ENCODE peak calls at places on chromosome 6, in four cellular contexts. One of them, this sample, is unnamed.

GRCh38 chr6:88855521-88856152 is 107.8 kb downstream of the RNGTT start:
- DNase-seq in cardiac muscle cell: no peak
- DNase-seq in PC-3: peak; percentile 17
- DNase-seq in neural progenitor cell: no peak
- DNase-seq in this sample: no peak

GRCh38 chr6:158771399-158772158 is 47.6 kb downstream of the EZR start:
- DNase-seq in cardiac muscle cell: no peak
- DNase-seq in PC-3: no peak
- DNase-seq in neural progenitor cell: no peak
- DNase-seq in this sample: no peak

GRCh38 chr6:12421596-12421995 is 131.4 kb downstream of the EDN1 start:
- DNase-seq in cardiac muscle cell: no peak
- DNase-seq in PC-3: no peak
- DNase-seq in neural progenitor cell: no peak
- DNase-seq in this sample: peak; percentile 13

GRCh38 chr6:53611342-53611741 is 54.2 kb downstream of the KLHL31 start:
- DNase-seq in cardiac muscle cell: no peak
- DNase-seq in PC-3: peak; percentile 31
- DNase-seq in neural progenitor cell: no peak
- DNase-seq in this sample: peak; percentile 71

GRCh38 chr6:81241126-81241525 is 511.4 kb downstream of the TENT5A start:
- DNase-seq in cardiac muscle cell: no peak
- DNase-seq in PC-3: no peak
- DNase-seq in neural progenitor cell: no peak
- DNase-seq in this sample: no peak

GRCh38 chr6:162631546-162631945 is 96.0 kb downstream of the PRKN start:
- DNase-seq in cardiac muscle cell: no peak
- DNase-seq in PC-3: no peak
- DNase-seq in neural progenitor cell: no peak
- DNase-seq in this sample: no peak

GRCh38 chr6:150001295-150001990 is 23.9 kb downstream of the RAET1L start:
- DNase-seq in cardiac muscle cell: no peak
- DNase-seq in PC-3: no peak
- DNase-seq in neural progenitor cell: no peak
- DNase-seq in this sample: no peak

GRCh38 chr6:41451039-41451438 is 95.1 kb upstream of the FOXP4 start:
- DNase-seq in cardiac muscle cell: peak; percentile 55
- DNase-seq in PC-3: no peak
- DNase-seq in neural progenitor cell: peak; percentile 54
- DNase-seq in this sample: no peak

GRCh38 chr6:112298021-112298745 is 43.8 kb upstream of the LAMA4 start:
- DNase-seq in cardiac muscle cell: no peak
- DNase-seq in PC-3: peak; percentile 73
- DNase-seq in neural progenitor cell: no peak
- DNase-seq in this sample: peak; percentile 25

GRCh38 chr6:24154121-24154520 is 28.1 kb downstream of the NRSN1 start:
- DNase-seq in cardiac muscle cell: no peak
- DNase-seq in PC-3: peak; percentile 81
- DNase-seq in neural progenitor cell: no peak
- DNase-seq in this sample: peak; percentile 28

GRCh38 chr6:7108964-7109836 is 1.4 kb downstream of the RREB1 start:
- DNase-seq in cardiac muscle cell: peak; percentile 74
- DNase-seq in PC-3: peak; percentile 71
- DNase-seq in neural progenitor cell: peak; percentile 59
- DNase-seq in this sample: no peak

GRCh38 chr6:138999949-139000725 is 12.1 kb upstream of the REPS1 start:
- DNase-seq in cardiac muscle cell: no peak
- DNase-seq in PC-3: no peak
- DNase-seq in neural progenitor cell: no peak
- DNase-seq in this sample: no peak

GRCh38 chr6:56594699-56595098 is 48.0 kb downstream of the DST start:
- DNase-seq in cardiac muscle cell: no peak
- DNase-seq in PC-3: no peak
- DNase-seq in neural progenitor cell: no peak
- DNase-seq in this sample: no peak

GRCh38 chr6:76861403-76861802 is 601.9 kb downstream of the HTR1B start:
- DNase-seq in cardiac muscle cell: peak; percentile 48
- DNase-seq in PC-3: peak; percentile 27
- DNase-seq in neural progenitor cell: peak; percentile 65
- DNase-seq in this sample: no peak
- TF ChIP-seq CTCF in cardiac muscle cell: peak; percentile 38
- TF ChIP-seq CTCF in PC-3: peak; percentile 29
- TF ChIP-seq CTCF in neural progenitor cell: peak; percentile 57
- TF ChIP-seq CTCF in this sample: peak; percentile 62

GRCh38 chr6:48476257-48476656 is 365.3 kb upstream of the PTCHD4 start:
- DNase-seq in cardiac muscle cell: peak; percentile 47
- DNase-seq in PC-3: peak; percentile 41
- DNase-seq in neural progenitor cell: peak; percentile 52
- DNase-seq in this sample: peak; percentile 69
- TF ChIP-seq CTCF in cardiac muscle cell: peak; percentile 56
- TF ChIP-seq CTCF in PC-3: peak; percentile 50
- TF ChIP-seq CTCF in neural progenitor cell: peak; percentile 63
- TF ChIP-seq CTCF in this sample: peak; percentile 76

GRCh38 chr6:14317616-14318015 is 200.0 kb downstream of the CD83 start:
- DNase-seq in cardiac muscle cell: no peak
- DNase-seq in PC-3: no peak
- DNase-seq in neural progenitor cell: no peak
- DNase-seq in this sample: no peak

GRCh38 chr6:14320342-14320741 is 202.8 kb downstream of the CD83 start:
- DNase-seq in cardiac muscle cell: no peak
- DNase-seq in PC-3: no peak
- DNase-seq in neural progenitor cell: no peak
- DNase-seq in this sample: no peak

GRCh38 chr6:14313220-14313619 is 195.6 kb downstream of the CD83 start:
- DNase-seq in cardiac muscle cell: no peak
- DNase-seq in PC-3: no peak
- DNase-seq in neural progenitor cell: no peak
- DNase-seq in this sample: no peak

GRCh38 chr6:14315353-14315752 is 197.8 kb downstream of the CD83 start:
- DNase-seq in cardiac muscle cell: no peak
- DNase-seq in PC-3: no peak
- DNase-seq in neural progenitor cell: no peak
- DNase-seq in this sample: no peak

DNA sequence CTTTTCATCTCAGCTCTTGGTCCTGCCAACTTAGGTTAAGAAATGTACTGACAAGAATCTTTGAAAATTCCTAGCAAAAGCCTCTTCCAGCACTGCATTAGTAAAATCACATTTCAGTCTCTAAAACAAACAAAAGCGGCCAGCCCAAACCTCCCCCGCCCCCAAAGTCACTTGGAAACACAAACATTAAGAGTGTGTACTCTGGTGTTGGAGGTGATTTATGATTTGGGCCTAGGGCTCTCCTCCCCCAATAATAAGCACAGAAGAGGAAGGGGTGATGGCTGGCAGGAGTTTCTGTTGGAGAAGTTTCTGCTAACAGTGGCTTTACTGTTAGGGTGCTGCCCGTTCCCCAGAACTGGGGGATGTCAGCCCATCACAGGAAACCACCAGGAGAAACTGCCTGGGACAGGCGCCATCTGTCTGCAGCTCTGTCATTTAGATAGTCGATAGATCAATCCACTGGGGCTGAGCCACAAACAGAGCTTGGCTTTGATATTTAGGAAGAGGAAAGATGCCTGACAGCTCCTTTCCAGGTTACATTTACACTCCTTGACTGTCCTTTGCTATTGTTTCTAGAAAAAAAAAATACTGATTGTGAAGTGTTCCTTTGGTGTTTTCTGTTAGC is 199.5 kb downstream of the CD83 start:
- DNase-seq in cardiac muscle cell: no peak
- DNase-seq in PC-3: peak; percentile 26
- DNase-seq in neural progenitor cell: peak; percentile 24
- DNase-seq in this sample: no peak
- TF ChIP-seq CTCF in cardiac muscle cell: no peak
- TF ChIP-seq CTCF in PC-3: peak; percentile 55
- TF ChIP-seq CTCF in neural progenitor cell: peak; percentile 40
- TF ChIP-seq CTCF in this sample: peak; percentile 40

DNA sequence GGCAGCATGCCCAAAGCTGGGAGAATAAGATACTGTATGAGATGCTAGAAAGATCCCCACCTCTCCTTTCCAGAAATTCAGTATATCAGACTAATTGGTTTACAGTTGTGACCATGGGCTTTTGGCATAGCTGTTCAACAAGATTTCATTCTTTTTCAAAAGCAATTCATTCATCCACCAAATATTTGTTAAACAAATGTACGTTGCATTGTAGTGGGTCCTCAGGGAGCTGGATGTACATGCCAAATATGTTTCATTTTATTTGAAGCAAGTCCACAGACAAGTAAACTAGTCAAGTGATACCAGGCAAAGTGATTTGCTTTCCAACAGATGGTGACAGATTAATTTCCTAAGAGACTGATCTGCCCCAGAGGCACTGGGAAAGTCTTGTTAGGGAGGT is 85.8 kb upstream of the ESR1 start:
- DNase-seq in cardiac muscle cell: no peak
- DNase-seq in PC-3: no peak
- DNase-seq in neural progenitor cell: no peak
- DNase-seq in this sample: no peak
- TF ChIP-seq CTCF in cardiac muscle cell: no peak
- TF ChIP-seq CTCF in PC-3: no peak
- TF ChIP-seq CTCF in neural progenitor cell: no peak
- TF ChIP-seq CTCF in this sample: no peak

GRCh38 chr6:106667022-106667402 is 37.6 kb downstream of the QRSL1 start:
- DNase-seq in cardiac muscle cell: no peak
- DNase-seq in PC-3: no peak
- DNase-seq in neural progenitor cell: no peak
- DNase-seq in this sample: no peak
- TF ChIP-seq CTCF in cardiac muscle cell: no peak
- TF ChIP-seq CTCF in PC-3: no peak
- TF ChIP-seq CTCF in neural progenitor cell: no peak
- TF ChIP-seq CTCF in this sample: no peak

GRCh38 chr6:63598251-63599036 is 26.2 kb downstream of the LOC128125822 start:
- DNase-seq in cardiac muscle cell: peak; percentile 61
- DNase-seq in PC-3: peak; percentile 65
- DNase-seq in neural progenitor cell: peak; percentile 83
- DNase-seq in this sample: peak; percentile 74
- TF ChIP-seq CTCF in cardiac muscle cell: peak; percentile 93
- TF ChIP-seq CTCF in PC-3: peak; percentile 80
- TF ChIP-seq CTCF in neural progenitor cell: peak; percentile 83
- TF ChIP-seq CTCF in this sample: peak; percentile 87

GRCh38 chr6:21587182-21587924 is 6.2 kb upstream of the SOX4 start:
- DNase-seq in cardiac muscle cell: peak; percentile 77
- DNase-seq in PC-3: peak; percentile 69
- DNase-seq in neural progenitor cell: peak; percentile 85
- DNase-seq in this sample: peak; percentile 66
- TF ChIP-seq CTCF in cardiac muscle cell: peak; percentile 31
- TF ChIP-seq CTCF in PC-3: no peak
- TF ChIP-seq CTCF in neural progenitor cell: peak; percentile 25
- TF ChIP-seq CTCF in this sample: peak; percentile 38

GRCh38 chr6:119742188-119742803 is 392.7 kb upstream of the MAN1A1 start:
- DNase-seq in cardiac muscle cell: peak; percentile 78
- DNase-seq in PC-3: peak; percentile 72
- DNase-seq in neural progenitor cell: peak; percentile 84
- DNase-seq in this sample: no peak
- TF ChIP-seq CTCF in cardiac muscle cell: peak; percentile 84
- TF ChIP-seq CTCF in PC-3: peak; percentile 89
- TF ChIP-seq CTCF in neural progenitor cell: peak; percentile 94
- TF ChIP-seq CTCF in this sample: peak; percentile 94

DNA sequence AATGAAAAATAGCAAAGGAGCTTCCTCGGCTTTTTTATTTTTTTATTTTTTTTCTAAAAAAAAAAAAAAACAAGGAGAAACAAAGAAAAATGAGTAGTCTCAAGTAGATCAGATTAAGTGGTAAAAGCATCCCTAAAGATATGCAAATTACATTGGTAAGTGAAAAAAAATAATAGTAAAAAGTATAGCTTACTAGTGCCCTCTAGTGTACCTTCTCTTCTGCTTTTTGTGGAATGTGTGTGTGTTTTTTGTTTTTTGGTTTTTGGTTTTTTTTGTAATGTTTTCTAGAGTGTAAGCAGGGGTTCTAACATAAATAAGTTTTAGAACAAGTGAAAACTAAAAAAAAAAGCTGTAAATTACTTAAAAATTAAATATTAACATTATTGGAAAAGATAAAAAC is 1062.0 kb downstream of the HACE1 start:
- DNase-seq in cardiac muscle cell: no peak
- DNase-seq in PC-3: peak; percentile 30
- DNase-seq in neural progenitor cell: peak; percentile 27
- DNase-seq in this sample: peak; percentile 2
- TF ChIP-seq CTCF in cardiac muscle cell: peak; percentile 34
- TF ChIP-seq CTCF in PC-3: peak; percentile 56
- TF ChIP-seq CTCF in neural progenitor cell: peak; percentile 66
- TF ChIP-seq CTCF in this sample: peak; percentile 49

This sample was measured in foreskin keratinocyte.